ENCODE peak calls at places on chromosome 1, in six cellular contexts. One of them, this sample, is unnamed.

GRCh38 chr1:47418681-47419272 is 2.7 kb downstream of the FOXE3 start:
- DNase-seq in ovary: no peak
- DNase-seq in endothelial cell: no peak
- DNase-seq in Caco-2: no peak
- DNase-seq in pancreas: no peak
- DNase-seq in thoracic aorta: no peak
- DNase-seq in this sample: no peak

GRCh38 chr1:174791863-174792262 is 207.9 kb upstream of the CACYBP start:
- DNase-seq in endothelial cell: no peak
- DNase-seq in pancreas: no peak
- DNase-seq in thoracic aorta: no peak
- DNase-seq in Caco-2: no peak
- DNase-seq in ovary: no peak
- DNase-seq in this sample: no peak

GRCh38 chr1:234745844-234746797 is 136.1 kb upstream of the IRF2BP2 start:
- DNase-seq in endothelial cell: no peak
- DNase-seq in ovary: no peak
- DNase-seq in thoracic aorta: no peak
- DNase-seq in Caco-2: no peak
- DNase-seq in pancreas: no peak
- DNase-seq in this sample: no peak

GRCh38 chr1:147472953-147473734 is 68.2 kb upstream of the BCL9 start:
- DNase-seq in pancreas: no peak
- DNase-seq in endothelial cell: no peak
- DNase-seq in thoracic aorta: no peak
- DNase-seq in ovary: no peak
- DNase-seq in Caco-2: no peak
- DNase-seq in this sample: no peak

GRCh38 chr1:63537940-63538339 is 14.6 kb downstream of the EFCAB7 start:
- DNase-seq in thoracic aorta: no peak
- DNase-seq in endothelial cell: no peak
- DNase-seq in Caco-2: no peak
- DNase-seq in ovary: no peak
- DNase-seq in pancreas: no peak
- DNase-seq in this sample: no peak

GRCh38 chr1:83787246-83787998 is 211.5 kb downstream of the TTLL7 start:
- DNase-seq in endothelial cell: no peak
- DNase-seq in thoracic aorta: no peak
- DNase-seq in ovary: no peak
- DNase-seq in Caco-2: no peak
- DNase-seq in pancreas: no peak
- DNase-seq in this sample: no peak

GRCh38 chr1:11729498-11730428 is 6.2 kb upstream of the AGTRAP start:
- DNase-seq in Caco-2: no peak
- DNase-seq in endothelial cell: no peak
- DNase-seq in pancreas: no peak
- DNase-seq in ovary: no peak
- DNase-seq in thoracic aorta: no peak
- DNase-seq in this sample: no peak

GRCh38 chr1:23838401-23838866 is 13.2 kb upstream of the HMGCL start:
- DNase-seq in endothelial cell: peak; percentile 41
- DNase-seq in pancreas: peak; percentile 87
- DNase-seq in ovary: peak; percentile 67
- DNase-seq in Caco-2: peak; percentile 71
- DNase-seq in thoracic aorta: peak; percentile 7
- DNase-seq in this sample: peak; percentile 82

GRCh38 chr1:229015791-229016190 is 255.1 kb upstream of the RAB4A start:
- DNase-seq in thoracic aorta: no peak
- DNase-seq in endothelial cell: no peak
- DNase-seq in ovary: peak; percentile 68
- DNase-seq in Caco-2: no peak
- DNase-seq in pancreas: no peak
- DNase-seq in this sample: no peak

GRCh38 chr1:116954450-116954849 is 44.7 kb downstream of the PTGFRN start:
- DNase-seq in Caco-2: no peak
- DNase-seq in ovary: no peak
- DNase-seq in endothelial cell: no peak
- DNase-seq in thoracic aorta: no peak
- DNase-seq in pancreas: no peak
- DNase-seq in this sample: no peak

GRCh38 chr1:160656737-160657476 is 10.1 kb upstream of the SLAMF1 start:
- DNase-seq in pancreas: no peak
- DNase-seq in ovary: no peak
- DNase-seq in Caco-2: no peak
- DNase-seq in endothelial cell: no peak
- DNase-seq in thoracic aorta: no peak
- DNase-seq in this sample: no peak

GRCh38 chr1:14983277-14983676 is 170.3 kb upstream of the TMEM51 start:
- DNase-seq in Caco-2: no peak
- DNase-seq in ovary: no peak
- DNase-seq in thoracic aorta: no peak
- DNase-seq in endothelial cell: no peak
- DNase-seq in pancreas: no peak
- DNase-seq in this sample: no peak

GRCh38 chr1:218527737-218528136 is 182.6 kb downstream of the TGFB2 start:
- DNase-seq in Caco-2: no peak
- DNase-seq in endothelial cell: no peak
- DNase-seq in thoracic aorta: no peak
- DNase-seq in pancreas: no peak
- DNase-seq in ovary: no peak
- DNase-seq in this sample: no peak

GRCh38 chr1:97334454-97334853 is 586.4 kb downstream of the DPYD start:
- DNase-seq in pancreas: no peak
- DNase-seq in Caco-2: no peak
- DNase-seq in ovary: no peak
- DNase-seq in endothelial cell: no peak
- DNase-seq in thoracic aorta: no peak
- DNase-seq in this sample: no peak

GRCh38 chr1:93608188-93609109 is 73.2 kb downstream of the BCAR3 start:
- DNase-seq in ovary: no peak
- DNase-seq in thoracic aorta: no peak
- DNase-seq in endothelial cell: no peak
- DNase-seq in pancreas: no peak
- DNase-seq in Caco-2: no peak
- DNase-seq in this sample: no peak

GRCh38 chr1:161132410-161133219 is at the start of gene DEDD:
- DNase-seq in pancreas: peak; percentile 89
- DNase-seq in ovary: peak; percentile 93
- DNase-seq in Caco-2: peak; percentile 93
- DNase-seq in thoracic aorta: peak; percentile 91
- DNase-seq in endothelial cell: peak; percentile 91
- DNase-seq in this sample: peak; percentile 96

DNA sequence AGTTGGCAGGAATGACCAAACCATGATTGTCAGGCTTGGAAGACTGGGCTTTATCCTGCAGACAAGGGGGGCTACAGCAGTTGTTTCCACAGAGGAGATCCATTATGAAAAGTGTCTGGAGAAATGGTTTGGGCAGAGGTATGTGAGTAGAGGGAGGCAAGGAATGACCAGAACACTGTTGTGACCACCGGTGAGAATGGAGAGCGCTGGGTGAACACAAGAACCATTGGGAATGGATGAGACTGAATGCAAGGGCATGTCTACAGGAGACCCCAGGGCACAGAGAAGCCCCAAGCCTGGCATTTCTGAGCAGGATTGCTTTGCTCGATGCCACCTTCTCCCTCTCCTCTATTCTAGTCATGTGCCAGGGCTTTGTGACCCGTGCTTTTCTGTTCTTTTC is 125.1 kb downstream of the CACNA1E start:
- DNase-seq in pancreas: no peak
- DNase-seq in Caco-2: no peak
- DNase-seq in ovary: no peak
- DNase-seq in endothelial cell: no peak
- DNase-seq in thoracic aorta: no peak
- DNase-seq in this sample: no peak
- TF ChIP-seq CTCF in pancreas: no peak
- TF ChIP-seq CTCF in Caco-2: no peak
- TF ChIP-seq CTCF in ovary: no peak
- TF ChIP-seq CTCF in endothelial cell: no peak
- TF ChIP-seq CTCF in thoracic aorta: no peak
- TF ChIP-seq CTCF in this sample: no peak

GRCh38 chr1:29453502-29454240 is 217.3 kb downstream of the PTPRU start:
- DNase-seq in endothelial cell: peak; percentile 22
- DNase-seq in Caco-2: peak; percentile 26
- DNase-seq in pancreas: no peak
- DNase-seq in thoracic aorta: no peak
- DNase-seq in ovary: no peak
- DNase-seq in this sample: peak; percentile 52
- TF ChIP-seq CTCF in endothelial cell: peak; percentile 29
- TF ChIP-seq CTCF in Caco-2: peak; percentile 14
- TF ChIP-seq CTCF in pancreas: no peak
- TF ChIP-seq CTCF in thoracic aorta: no peak
- TF ChIP-seq CTCF in ovary: no peak
- TF ChIP-seq CTCF in this sample: no peak

DNA sequence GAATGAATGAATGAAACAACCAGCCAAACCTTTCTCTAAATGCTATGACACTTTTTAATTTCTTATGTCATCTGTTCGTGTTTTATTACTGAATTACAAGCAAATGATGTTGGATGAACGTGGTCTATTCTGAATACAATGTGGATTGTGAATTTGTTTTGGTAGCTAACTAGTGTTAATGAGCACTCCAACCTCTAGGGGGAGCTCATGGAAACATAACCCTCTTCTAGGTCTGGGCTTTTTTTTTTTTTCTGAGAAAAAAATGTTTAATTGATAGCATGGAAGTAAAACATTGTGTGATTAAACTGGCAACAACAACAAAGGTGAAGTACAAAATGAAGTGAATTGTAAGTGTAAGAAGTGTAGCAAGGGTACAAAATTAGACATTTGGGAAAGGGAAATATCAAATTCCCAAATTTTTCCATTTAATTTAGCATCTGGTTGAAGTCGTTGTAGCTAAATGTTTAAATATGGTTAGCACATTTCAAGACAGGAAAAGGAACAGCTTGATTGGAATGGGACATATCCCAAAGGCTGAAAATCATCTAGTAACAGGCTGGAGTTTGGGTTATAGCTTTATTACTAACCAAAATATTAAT is 42.6 kb upstream of the PTGS2 start:
- DNase-seq in Caco-2: peak; percentile 62
- DNase-seq in pancreas: no peak
- DNase-seq in ovary: no peak
- DNase-seq in thoracic aorta: no peak
- DNase-seq in endothelial cell: peak; percentile 45
- DNase-seq in this sample: peak; percentile 36
- TF ChIP-seq CTCF in Caco-2: peak; percentile 50
- TF ChIP-seq CTCF in pancreas: no peak
- TF ChIP-seq CTCF in ovary: no peak
- TF ChIP-seq CTCF in thoracic aorta: peak; percentile 33
- TF ChIP-seq CTCF in endothelial cell: peak; percentile 83
- TF ChIP-seq CTCF in this sample: peak; percentile 35

GRCh38 chr1:154329152-154329521 is 3.8 kb downstream of the ATP8B2 start:
- DNase-seq in pancreas: no peak
- DNase-seq in Caco-2: no peak
- DNase-seq in thoracic aorta: no peak
- DNase-seq in endothelial cell: peak; percentile 26
- DNase-seq in ovary: peak; percentile 48
- DNase-seq in this sample: no peak
- TF ChIP-seq CTCF in pancreas: no peak
- TF ChIP-seq CTCF in Caco-2: no peak
- TF ChIP-seq CTCF in thoracic aorta: no peak
- TF ChIP-seq CTCF in endothelial cell: no peak
- TF ChIP-seq CTCF in ovary: no peak
- TF ChIP-seq CTCF in this sample: no peak

GRCh38 chr1:26239936-26240335 is 5.9 kb downstream of the CEP85 start:
- DNase-seq in endothelial cell: no peak
- DNase-seq in Caco-2: no peak
- DNase-seq in ovary: no peak
- DNase-seq in pancreas: no peak
- DNase-seq in thoracic aorta: no peak
- DNase-seq in this sample: no peak

GRCh38 chr1:26237230-26237966 is 3.4 kb downstream of the CEP85 start:
- DNase-seq in ovary: no peak
- DNase-seq in thoracic aorta: no peak
- DNase-seq in Caco-2: no peak
- DNase-seq in pancreas: no peak
- DNase-seq in endothelial cell: no peak
- DNase-seq in this sample: no peak

GRCh38 chr1:26233903-26234643 is at the start of gene CEP85:
- DNase-seq in ovary: peak; percentile 98
- DNase-seq in pancreas: peak; percentile 99
- DNase-seq in thoracic aorta: peak; percentile 88
- DNase-seq in endothelial cell: peak; percentile 98
- DNase-seq in Caco-2: peak; percentile 96
- DNase-seq in this sample: peak; percentile 99

DNA sequence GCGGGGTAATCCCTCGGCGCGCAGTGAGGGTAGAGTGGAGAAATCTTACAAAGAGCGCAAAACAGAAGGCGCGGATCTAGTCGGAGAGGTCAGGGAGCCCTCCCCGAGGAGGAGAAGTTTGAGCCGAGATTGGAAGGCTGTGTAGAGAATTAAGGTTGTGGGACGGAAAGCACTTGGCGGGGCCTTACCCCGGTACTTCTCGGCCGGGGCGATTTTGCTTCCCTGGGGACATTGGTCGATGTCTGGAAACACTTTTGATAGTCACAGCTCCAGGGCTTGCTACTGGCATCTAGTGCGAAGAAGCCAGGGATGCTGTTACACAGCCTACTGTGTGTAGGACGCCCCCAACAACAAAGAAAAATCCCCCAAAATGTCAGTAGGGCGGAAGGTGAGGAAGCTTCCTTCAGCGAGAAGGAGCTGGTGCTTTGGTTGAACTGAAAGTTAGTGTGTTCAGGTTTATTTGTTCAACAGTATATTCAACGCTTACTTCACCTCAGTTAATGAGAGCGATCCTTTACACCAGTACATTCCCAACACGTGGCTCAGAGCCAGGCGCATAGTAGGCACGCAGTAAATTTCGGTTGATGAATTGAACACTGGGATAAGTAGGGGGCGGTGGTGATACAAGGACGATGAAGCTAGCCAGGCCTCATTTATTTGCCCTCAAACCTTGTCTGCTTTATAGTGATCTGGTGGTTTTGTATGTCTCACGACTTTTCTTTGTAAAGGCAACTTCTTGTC is 814 bp downstream of the CEP85 start:
- DNase-seq in endothelial cell: no peak
- DNase-seq in Caco-2: peak; percentile 18
- DNase-seq in ovary: peak; percentile 28
- DNase-seq in pancreas: no peak
- DNase-seq in thoracic aorta: no peak
- DNase-seq in this sample: peak; percentile 32
- TF ChIP-seq CTCF in endothelial cell: no peak
- TF ChIP-seq CTCF in Caco-2: no peak
- TF ChIP-seq CTCF in ovary: no peak
- TF ChIP-seq CTCF in pancreas: no peak
- TF ChIP-seq CTCF in thoracic aorta: no peak
- TF ChIP-seq CTCF in this sample: no peak